ENCODE peak calls at places on chromosome 6, in ten cellular contexts. One of them, this sample, is unnamed.
A peak's percentile ranks its signal among the peaks of the same experiment; 100 is the strongest.

GRCh38 chr6:4864534-4864933 is 88.3 kb downstream of the CDYL start:
- DNase-seq in mammary epithelial cell: no peak
- DNase-seq in amniotic stem cell: no peak
- DNase-seq in endodermal cell: no peak
- DNase-seq in CD4-positive, alpha-beta T cell: no peak
- DNase-seq in WTC11: no peak
- DNase-seq in psoas muscle: no peak
- DNase-seq in effector memory CD4-positive, alpha-beta T cell: no peak
- DNase-seq in midbrain: no peak
- DNase-seq in NCI-H2029 treated with DMSO at 0.1 percent for 48 hours: no peak
- DNase-seq in this sample: no peak

GRCh38 chr6:116560130-116560529 is 6.6 kb downstream of the CALHM4 start:
- DNase-seq in endodermal cell: no peak
- DNase-seq in NCI-H2029 treated with DMSO at 0.1 percent for 48 hours: no peak
- DNase-seq in WTC11: no peak
- DNase-seq in midbrain: no peak
- DNase-seq in CD4-positive, alpha-beta T cell: no peak
- DNase-seq in psoas muscle: no peak
- DNase-seq in effector memory CD4-positive, alpha-beta T cell: no peak
- DNase-seq in amniotic stem cell: no peak
- DNase-seq in mammary epithelial cell: no peak
- DNase-seq in this sample: no peak

GRCh38 chr6:125268765-125269164 is 33.0 kb downstream of the HDDC2 start:
- DNase-seq in NCI-H2029 treated with DMSO at 0.1 percent for 48 hours: no peak
- DNase-seq in effector memory CD4-positive, alpha-beta T cell: no peak
- DNase-seq in CD4-positive, alpha-beta T cell: no peak
- DNase-seq in endodermal cell: no peak
- DNase-seq in WTC11: no peak
- DNase-seq in psoas muscle: no peak
- DNase-seq in amniotic stem cell: no peak
- DNase-seq in mammary epithelial cell: no peak
- DNase-seq in midbrain: no peak
- DNase-seq in this sample: no peak

GRCh38 chr6:129662406-129662766 is 47.6 kb downstream of the ARHGAP18 start:
- DNase-seq in midbrain: no peak
- DNase-seq in psoas muscle: no peak
- DNase-seq in amniotic stem cell: no peak
- DNase-seq in WTC11: no peak
- DNase-seq in effector memory CD4-positive, alpha-beta T cell: no peak
- DNase-seq in endodermal cell: no peak
- DNase-seq in CD4-positive, alpha-beta T cell: no peak
- DNase-seq in NCI-H2029 treated with DMSO at 0.1 percent for 48 hours: no peak
- DNase-seq in mammary epithelial cell: no peak
- DNase-seq in this sample: no peak

GRCh38 chr6:13766201-13766634 is 48.1 kb downstream of the MCUR1 start:
- DNase-seq in amniotic stem cell: peak; percentile 2
- DNase-seq in effector memory CD4-positive, alpha-beta T cell: no peak
- DNase-seq in psoas muscle: no peak
- DNase-seq in midbrain: no peak
- DNase-seq in WTC11: no peak
- DNase-seq in endodermal cell: no peak
- DNase-seq in NCI-H2029 treated with DMSO at 0.1 percent for 48 hours: no peak
- DNase-seq in CD4-positive, alpha-beta T cell: no peak
- DNase-seq in mammary epithelial cell: peak; percentile 54
- DNase-seq in this sample: no peak

GRCh38 chr6:1870267-1870666 is 260.6 kb downstream of the FOXC1 start:
- DNase-seq in effector memory CD4-positive, alpha-beta T cell: no peak
- DNase-seq in midbrain: no peak
- DNase-seq in amniotic stem cell: no peak
- DNase-seq in WTC11: no peak
- DNase-seq in psoas muscle: no peak
- DNase-seq in endodermal cell: no peak
- DNase-seq in mammary epithelial cell: no peak
- DNase-seq in CD4-positive, alpha-beta T cell: no peak
- DNase-seq in NCI-H2029 treated with DMSO at 0.1 percent for 48 hours: no peak
- DNase-seq in this sample: no peak

GRCh38 chr6:46490425-46491200 is 636 bp downstream of the RCAN2 start:
- DNase-seq in psoas muscle: peak; percentile 22
- DNase-seq in endodermal cell: peak; percentile 90
- DNase-seq in midbrain: peak; percentile 53
- DNase-seq in effector memory CD4-positive, alpha-beta T cell: no peak
- DNase-seq in amniotic stem cell: no peak
- DNase-seq in CD4-positive, alpha-beta T cell: no peak
- DNase-seq in mammary epithelial cell: no peak
- DNase-seq in NCI-H2029 treated with DMSO at 0.1 percent for 48 hours: no peak
- DNase-seq in WTC11: peak; percentile 74
- DNase-seq in this sample: peak; percentile 83

GRCh38 chr6:10521104-10521808 is at the start of gene GCNT2:
- DNase-seq in mammary epithelial cell: no peak
- DNase-seq in psoas muscle: no peak
- DNase-seq in CD4-positive, alpha-beta T cell: no peak
- DNase-seq in amniotic stem cell: no peak
- DNase-seq in effector memory CD4-positive, alpha-beta T cell: no peak
- DNase-seq in WTC11: peak; percentile 63
- DNase-seq in NCI-H2029 treated with DMSO at 0.1 percent for 48 hours: peak; percentile 34
- DNase-seq in endodermal cell: peak; percentile 89
- DNase-seq in midbrain: no peak
- DNase-seq in this sample: no peak

GRCh38 chr6:80553071-80553740 is 446.7 kb downstream of the BCKDHB start:
- DNase-seq in WTC11: no peak
- DNase-seq in psoas muscle: no peak
- DNase-seq in endodermal cell: no peak
- DNase-seq in NCI-H2029 treated with DMSO at 0.1 percent for 48 hours: no peak
- DNase-seq in effector memory CD4-positive, alpha-beta T cell: no peak
- DNase-seq in CD4-positive, alpha-beta T cell: no peak
- DNase-seq in mammary epithelial cell: no peak
- DNase-seq in amniotic stem cell: no peak
- DNase-seq in midbrain: no peak
- DNase-seq in this sample: no peak

GRCh38 chr6:109939654-109940053 is 38.5 kb upstream of the GPR6 start:
- DNase-seq in CD4-positive, alpha-beta T cell: no peak
- DNase-seq in mammary epithelial cell: peak; percentile 17
- DNase-seq in midbrain: no peak
- DNase-seq in psoas muscle: no peak
- DNase-seq in amniotic stem cell: no peak
- DNase-seq in endodermal cell: no peak
- DNase-seq in WTC11: no peak
- DNase-seq in NCI-H2029 treated with DMSO at 0.1 percent for 48 hours: no peak
- DNase-seq in effector memory CD4-positive, alpha-beta T cell: no peak
- DNase-seq in this sample: no peak

GRCh38 chr6:47794577-47795135 is 12.8 kb downstream of the OPN5 start:
- DNase-seq in endodermal cell: no peak
- DNase-seq in NCI-H2029 treated with DMSO at 0.1 percent for 48 hours: no peak
- DNase-seq in amniotic stem cell: no peak
- DNase-seq in CD4-positive, alpha-beta T cell: no peak
- DNase-seq in mammary epithelial cell: no peak
- DNase-seq in psoas muscle: no peak
- DNase-seq in midbrain: no peak
- DNase-seq in WTC11: no peak
- DNase-seq in effector memory CD4-positive, alpha-beta T cell: no peak
- DNase-seq in this sample: no peak

GRCh38 chr6:7532232-7532631 is 9.2 kb upstream of the DSP start:
- DNase-seq in endodermal cell: no peak
- DNase-seq in mammary epithelial cell: peak; percentile 86
- DNase-seq in midbrain: no peak
- DNase-seq in NCI-H2029 treated with DMSO at 0.1 percent for 48 hours: peak; percentile 63
- DNase-seq in WTC11: peak; percentile 24
- DNase-seq in CD4-positive, alpha-beta T cell: no peak
- DNase-seq in psoas muscle: no peak
- DNase-seq in effector memory CD4-positive, alpha-beta T cell: no peak
- DNase-seq in amniotic stem cell: no peak
- DNase-seq in this sample: no peak

GRCh38 chr6:148177589-148178233 is 164.9 kb upstream of the SASH1 start:
- DNase-seq in psoas muscle: peak; percentile 61
- DNase-seq in WTC11: peak; percentile 79
- DNase-seq in midbrain: peak; percentile 48
- DNase-seq in CD4-positive, alpha-beta T cell: no peak
- DNase-seq in amniotic stem cell: peak; percentile 57
- DNase-seq in endodermal cell: peak; percentile 90
- DNase-seq in effector memory CD4-positive, alpha-beta T cell: no peak
- DNase-seq in NCI-H2029 treated with DMSO at 0.1 percent for 48 hours: peak; percentile 9
- DNase-seq in mammary epithelial cell: peak; percentile 35
- DNase-seq in this sample: no peak

GRCh38 chr6:122461885-122462284 is 9.7 kb downstream of the SERINC1 start:
- DNase-seq in endodermal cell: no peak
- DNase-seq in NCI-H2029 treated with DMSO at 0.1 percent for 48 hours: no peak
- DNase-seq in midbrain: no peak
- DNase-seq in mammary epithelial cell: no peak
- DNase-seq in CD4-positive, alpha-beta T cell: no peak
- DNase-seq in psoas muscle: no peak
- DNase-seq in amniotic stem cell: no peak
- DNase-seq in WTC11: no peak
- DNase-seq in effector memory CD4-positive, alpha-beta T cell: no peak
- DNase-seq in this sample: no peak

GRCh38 chr6:111486921-111487320 is 3.9 kb upstream of the REV3L start:
- DNase-seq in NCI-H2029 treated with DMSO at 0.1 percent for 48 hours: peak; percentile 37
- DNase-seq in endodermal cell: no peak
- DNase-seq in psoas muscle: no peak
- DNase-seq in mammary epithelial cell: peak; percentile 24
- DNase-seq in amniotic stem cell: no peak
- DNase-seq in CD4-positive, alpha-beta T cell: no peak
- DNase-seq in WTC11: no peak
- DNase-seq in effector memory CD4-positive, alpha-beta T cell: no peak
- DNase-seq in midbrain: no peak
- DNase-seq in this sample: no peak

GRCh38 chr6:53741417-53741816 is 53.4 kb upstream of the LRRC1 start:
- DNase-seq in NCI-H2029 treated with DMSO at 0.1 percent for 48 hours: no peak
- DNase-seq in effector memory CD4-positive, alpha-beta T cell: no peak
- DNase-seq in amniotic stem cell: no peak
- DNase-seq in midbrain: no peak
- DNase-seq in mammary epithelial cell: no peak
- DNase-seq in endodermal cell: no peak
- DNase-seq in WTC11: peak; percentile 18
- DNase-seq in CD4-positive, alpha-beta T cell: no peak
- DNase-seq in psoas muscle: no peak
- DNase-seq in this sample: no peak

GRCh38 chr6:94052754-94053153 is 633.4 kb upstream of the EPHA7 start:
- DNase-seq in CD4-positive, alpha-beta T cell: no peak
- DNase-seq in effector memory CD4-positive, alpha-beta T cell: no peak
- DNase-seq in psoas muscle: no peak
- DNase-seq in NCI-H2029 treated with DMSO at 0.1 percent for 48 hours: no peak
- DNase-seq in amniotic stem cell: no peak
- DNase-seq in endodermal cell: no peak
- DNase-seq in mammary epithelial cell: no peak
- DNase-seq in WTC11: no peak
- DNase-seq in midbrain: no peak
- DNase-seq in this sample: no peak

GRCh38 chr6:165106261-165106660 is 203.1 kb downstream of the C6orf118 start:
- DNase-seq in endodermal cell: no peak
- DNase-seq in midbrain: no peak
- DNase-seq in mammary epithelial cell: peak; percentile 21
- DNase-seq in amniotic stem cell: no peak
- DNase-seq in WTC11: no peak
- DNase-seq in effector memory CD4-positive, alpha-beta T cell: no peak
- DNase-seq in CD4-positive, alpha-beta T cell: no peak
- DNase-seq in psoas muscle: no peak
- DNase-seq in NCI-H2029 treated with DMSO at 0.1 percent for 48 hours: no peak
- DNase-seq in this sample: no peak

GRCh38 chr6:134245041-134245440 is 72.9 kb downstream of the SGK1 start:
- DNase-seq in midbrain: no peak
- DNase-seq in mammary epithelial cell: peak; percentile 68
- DNase-seq in WTC11: no peak
- DNase-seq in effector memory CD4-positive, alpha-beta T cell: no peak
- DNase-seq in amniotic stem cell: no peak
- DNase-seq in endodermal cell: no peak
- DNase-seq in NCI-H2029 treated with DMSO at 0.1 percent for 48 hours: no peak
- DNase-seq in psoas muscle: no peak
- DNase-seq in CD4-positive, alpha-beta T cell: no peak
- DNase-seq in this sample: no peak

GRCh38 chr6:39225543-39225942 is 3.7 kb downstream of the KCNK5 start:
- DNase-seq in midbrain: no peak
- DNase-seq in mammary epithelial cell: no peak
- DNase-seq in effector memory CD4-positive, alpha-beta T cell: no peak
- DNase-seq in CD4-positive, alpha-beta T cell: no peak
- DNase-seq in endodermal cell: peak; percentile 88
- DNase-seq in amniotic stem cell: no peak
- DNase-seq in NCI-H2029 treated with DMSO at 0.1 percent for 48 hours: no peak
- DNase-seq in WTC11: no peak
- DNase-seq in psoas muscle: no peak
- DNase-seq in this sample: no peak

GRCh38 chr6:149513915-149514314 is 29.1 kb upstream of the ZC3H12D start:
- DNase-seq in midbrain: no peak
- DNase-seq in CD4-positive, alpha-beta T cell: no peak
- DNase-seq in endodermal cell: peak; percentile 64
- DNase-seq in effector memory CD4-positive, alpha-beta T cell: no peak
- DNase-seq in amniotic stem cell: no peak
- DNase-seq in WTC11: no peak
- DNase-seq in NCI-H2029 treated with DMSO at 0.1 percent for 48 hours: no peak
- DNase-seq in mammary epithelial cell: no peak
- DNase-seq in psoas muscle: no peak
- DNase-seq in this sample: no peak

GRCh38 chr6:123263981-123264380 is 267.9 kb downstream of the CLVS2 start:
- DNase-seq in midbrain: no peak
- DNase-seq in amniotic stem cell: no peak
- DNase-seq in NCI-H2029 treated with DMSO at 0.1 percent for 48 hours: no peak
- DNase-seq in effector memory CD4-positive, alpha-beta T cell: no peak
- DNase-seq in WTC11: no peak
- DNase-seq in psoas muscle: no peak
- DNase-seq in CD4-positive, alpha-beta T cell: no peak
- DNase-seq in mammary epithelial cell: no peak
- DNase-seq in endodermal cell: no peak
- DNase-seq in this sample: no peak

GRCh38 chr6:99590728-99591672 is 15.6 kb upstream of the PRDM13 start:
- DNase-seq in endodermal cell: peak; percentile 82
- DNase-seq in WTC11: peak; percentile 64
- DNase-seq in NCI-H2029 treated with DMSO at 0.1 percent for 48 hours: no peak
- DNase-seq in CD4-positive, alpha-beta T cell: no peak
- DNase-seq in mammary epithelial cell: no peak
- DNase-seq in midbrain: no peak
- DNase-seq in amniotic stem cell: no peak
- DNase-seq in psoas muscle: no peak
- DNase-seq in effector memory CD4-positive, alpha-beta T cell: no peak
- DNase-seq in this sample: no peak

GRCh38 chr6:170444811-170445211 is 108.3 kb downstream of the PSMB1 start:
- DNase-seq in WTC11: no peak
- DNase-seq in endodermal cell: peak; percentile 45
- DNase-seq in mammary epithelial cell: peak; percentile 28
- DNase-seq in midbrain: no peak
- DNase-seq in NCI-H2029 treated with DMSO at 0.1 percent for 48 hours: no peak
- DNase-seq in amniotic stem cell: no peak
- DNase-seq in effector memory CD4-positive, alpha-beta T cell: no peak
- DNase-seq in CD4-positive, alpha-beta T cell: no peak
- DNase-seq in psoas muscle: no peak
- DNase-seq in this sample: no peak

GRCh38 chr6:137365648-137366047 is 128.5 kb downstream of the OLIG3 start:
- DNase-seq in endodermal cell: no peak
- DNase-seq in WTC11: no peak
- DNase-seq in amniotic stem cell: no peak
- DNase-seq in NCI-H2029 treated with DMSO at 0.1 percent for 48 hours: no peak
- DNase-seq in midbrain: no peak
- DNase-seq in mammary epithelial cell: no peak
- DNase-seq in effector memory CD4-positive, alpha-beta T cell: no peak
- DNase-seq in CD4-positive, alpha-beta T cell: no peak
- DNase-seq in psoas muscle: no peak
- DNase-seq in this sample: no peak

GRCh38 chr6:132730560-132730959 is 16.7 kb upstream of the VNN1 start:
- DNase-seq in psoas muscle: no peak
- DNase-seq in mammary epithelial cell: peak; percentile 50
- DNase-seq in amniotic stem cell: peak; percentile 73
- DNase-seq in midbrain: no peak
- DNase-seq in CD4-positive, alpha-beta T cell: no peak
- DNase-seq in endodermal cell: no peak
- DNase-seq in WTC11: no peak
- DNase-seq in effector memory CD4-positive, alpha-beta T cell: no peak
- DNase-seq in NCI-H2029 treated with DMSO at 0.1 percent for 48 hours: no peak
- DNase-seq in this sample: no peak

GRCh38 chr6:119140471-119141165 is 62.2 kb upstream of the FAM184A start:
- DNase-seq in effector memory CD4-positive, alpha-beta T cell: no peak
- DNase-seq in amniotic stem cell: no peak
- DNase-seq in endodermal cell: no peak
- DNase-seq in midbrain: no peak
- DNase-seq in psoas muscle: no peak
- DNase-seq in WTC11: no peak
- DNase-seq in mammary epithelial cell: no peak
- DNase-seq in NCI-H2029 treated with DMSO at 0.1 percent for 48 hours: no peak
- DNase-seq in CD4-positive, alpha-beta T cell: no peak
- DNase-seq in this sample: no peak

GRCh38 chr6:104218132-104218531 is 641.6 kb downstream of the HACE1 start:
- DNase-seq in mammary epithelial cell: peak; percentile 1
- DNase-seq in midbrain: no peak
- DNase-seq in NCI-H2029 treated with DMSO at 0.1 percent for 48 hours: no peak
- DNase-seq in WTC11: no peak
- DNase-seq in CD4-positive, alpha-beta T cell: no peak
- DNase-seq in endodermal cell: no peak
- DNase-seq in amniotic stem cell: no peak
- DNase-seq in effector memory CD4-positive, alpha-beta T cell: no peak
- DNase-seq in psoas muscle: no peak
- DNase-seq in this sample: no peak

This sample was measured in kidney.